ENCODE peak calls at places on chromosomes 13 and 19, in four cellular contexts. K is prostate gland, I is ovary, R is breast epithelium. L is an unnamed sample.

GRCh38 chr13:23615677-23616076 is 45.5 kb downstream of the TNFRSF19 start:
- DNase-seq in K (no peak), I (no peak), R (no peak), L (no peak)

GRCh38 chr19:5078179-5078578 is 109.3 kb downstream of the KDM4B start:
- DNase-seq in K (no peak), I (no peak), R (no peak), L (no peak)

GRCh38 chr13:51222510-51223283 is 499 bp downstream of the FAM124A start:
- DNase-seq in K (no peak), I (no peak), R (no peak), L (no peak)

GRCh38 chr13:110759710-110760109 is 46.2 kb downstream of the ING1 start:
- DNase-seq in K (no peak), I (no peak), R (no peak), L (no peak)

GRCh38 chr19:588093-588742 is 1.5 kb upstream of the HCN2 start:
- DNase-seq in K (peak; percentile 70), I (peak; percentile 68), R (peak; percentile 84), L (peak; percentile 51)

GRCh38 chr19:46975918-46976782 is 43.5 kb upstream of the NPAS1 start:
- DNase-seq in K (peak; percentile 95), I (peak; percentile 96), R (peak; percentile 84), L (peak; percentile 99)

GRCh38 chr19:50624949-50625600 is 14.6 kb downstream of the SYT3 start:
- DNase-seq in K (no peak), I (no peak), R (no peak), L (no peak)

GRCh38 chr19:8576273-8576993 is 809 bp downstream of the MYO1F start:
- DNase-seq in K (no peak), I (no peak), R (no peak), L (no peak)

GRCh38 chr13:112728375-112729126 is 38.7 kb downstream of the ATP11A start:
- DNase-seq in K (no peak), I (peak; percentile 12), R (no peak), L (no peak)

GRCh38 chr19:36013280-36014028 is 559 bp downstream of the ALKBH6 start:
- DNase-seq in K (no peak), I (peak; percentile 48), R (no peak), L (no peak)

GRCh38 chr19:36010402-36010801 is 1.8 kb upstream of the SYNE4 start:
- DNase-seq in K (no peak), I (peak; percentile 46), R (no peak), L (no peak)

GRCh38 chr19:36009633-36010379 is 1.2 kb upstream of the SYNE4 start:
- DNase-seq in K (no peak), I (no peak), R (no peak), L (no peak)

GRCh38 chr19:36019061-36019670 is 5.2 kb upstream of the ALKBH6 start:
- DNase-seq in K (no peak), I (no peak), R (no peak), L (no peak)

GRCh38 chr19:36014029-36014924 is at the start of gene ALKBH6:
- DNase-seq in K (peak; percentile 99), I (peak; percentile 100), R (peak; percentile 100), L (peak; percentile 100)
- TF ChIP-seq POLR2A in K (peak; percentile 54), I (peak; percentile 27), R (no peak), L (no peak)

GRCh38 chr13:106537521-106537920 is 2.1 kb upstream of the EFNB2 start:
- DNase-seq in K (no peak), I (no peak), R (no peak), L (no peak)
- H3K27me3 ChIP-seq in K (no peaks in the 10 kb centered on the region), I (no peaks in the 10 kb centered on the region), R (no peaks in the 10 kb centered on the region), L (no peaks in the 10 kb centered on the region)

DNA sequence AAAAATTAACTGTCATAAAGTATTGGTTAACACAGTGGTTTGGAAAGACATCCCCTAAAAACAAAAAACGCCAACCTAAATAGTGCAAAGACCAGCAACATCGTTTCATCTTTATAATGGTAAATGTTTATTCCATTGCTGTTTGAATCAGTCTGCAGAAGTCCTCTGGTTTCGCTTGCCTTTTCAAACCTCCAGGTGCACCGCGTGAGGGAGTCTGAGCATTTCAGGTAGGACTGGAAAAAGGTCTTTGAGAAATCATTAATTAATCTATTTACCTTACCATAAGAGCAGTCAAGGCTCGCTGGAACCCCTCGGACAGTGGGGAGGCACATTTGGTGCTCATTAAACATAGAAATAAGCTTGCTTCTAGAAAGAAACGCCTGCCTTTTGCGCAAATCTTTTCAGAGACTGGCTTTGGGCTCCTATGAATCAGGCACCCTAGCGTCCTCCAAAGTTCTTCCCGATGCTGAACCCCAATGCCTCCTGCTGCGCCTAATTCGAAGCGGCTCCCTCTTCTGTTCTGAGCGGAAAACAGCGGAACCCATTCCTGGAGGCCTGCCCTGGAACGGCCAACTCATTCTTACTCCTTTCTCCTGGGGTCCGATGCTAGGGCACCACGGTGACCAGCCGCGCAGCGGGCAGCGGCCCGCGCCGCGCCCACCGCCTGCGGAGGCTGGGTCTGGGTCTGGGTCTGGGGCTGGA is 942 bp upstream of the MTUS2 start:
- DNase-seq in K (no peak), I (no peak), R (no peak), L (peak; percentile 19)
- TF ChIP-seq CTCF in K (no peak), I (no peak), R (no peak), L (no peak)

GRCh38 chr19:28502879-28503734 is 709.8 kb downstream of the UQCRFS1 start:
- DNase-seq in K (no peak), I (no peak), R (no peak), L (no peak)
- TF ChIP-seq POLR2A in K (no peak), I (no peak), R (no peak), L (no peak)

GRCh38 chr19:41922220-41922576 is 6.1 kb downstream of the ERFL start:
- DNase-seq in K (no peak), I (no peak), R (no peak), L (no peak)

GRCh38 chr19:41923045-41923788 is 5.0 kb downstream of the ERFL start:
- DNase-seq in K (no peak), I (no peak), R (no peak), L (no peak)

GRCh38 chr19:41920878-41921277 is 7.4 kb downstream of the ERFL start:
- DNase-seq in K (no peak), I (no peak), R (no peak), L (no peak)

GRCh38 chr19:41921280-41922219 is 6.7 kb downstream of the ERFL start:
- DNase-seq in K (no peak), I (no peak), R (no peak), L (no peak)

GRCh38 chr19:41922585-41922984 is 5.7 kb downstream of the ERFL start:
- DNase-seq in K (no peak), I (peak; percentile 26), R (no peak), L (no peak)
- H3K27me3 ChIP-seq in K (peaks cover 9% of the 10 kb centered on the region), I (no peaks in the 10 kb centered on the region), R (peaks cover 6% of the 10 kb centered on the region), L (peaks cover 16% of the 10 kb centered on the region)

GRCh38 chr19:12838182-12838890 is at the start of gene MAST1:
- DNase-seq in K (no peak), I (no peak), R (no peak), L (peak; percentile 15)

GRCh38 chr19:12841094-12841493 is 2.8 kb downstream of the MAST1 start:
- DNase-seq in K (no peak), I (no peak), R (no peak), L (no peak)

GRCh38 chr19:12837225-12837624 is 1.1 kb upstream of the MAST1 start:
- DNase-seq in K (no peak), I (no peak), R (no peak), L (no peak)

GRCh38 chr19:12840091-12841079 is 2.1 kb downstream of the MAST1 start:
- DNase-seq in K (peak; percentile 46), I (peak; percentile 70), R (no peak), L (peak; percentile 39)

DNA sequence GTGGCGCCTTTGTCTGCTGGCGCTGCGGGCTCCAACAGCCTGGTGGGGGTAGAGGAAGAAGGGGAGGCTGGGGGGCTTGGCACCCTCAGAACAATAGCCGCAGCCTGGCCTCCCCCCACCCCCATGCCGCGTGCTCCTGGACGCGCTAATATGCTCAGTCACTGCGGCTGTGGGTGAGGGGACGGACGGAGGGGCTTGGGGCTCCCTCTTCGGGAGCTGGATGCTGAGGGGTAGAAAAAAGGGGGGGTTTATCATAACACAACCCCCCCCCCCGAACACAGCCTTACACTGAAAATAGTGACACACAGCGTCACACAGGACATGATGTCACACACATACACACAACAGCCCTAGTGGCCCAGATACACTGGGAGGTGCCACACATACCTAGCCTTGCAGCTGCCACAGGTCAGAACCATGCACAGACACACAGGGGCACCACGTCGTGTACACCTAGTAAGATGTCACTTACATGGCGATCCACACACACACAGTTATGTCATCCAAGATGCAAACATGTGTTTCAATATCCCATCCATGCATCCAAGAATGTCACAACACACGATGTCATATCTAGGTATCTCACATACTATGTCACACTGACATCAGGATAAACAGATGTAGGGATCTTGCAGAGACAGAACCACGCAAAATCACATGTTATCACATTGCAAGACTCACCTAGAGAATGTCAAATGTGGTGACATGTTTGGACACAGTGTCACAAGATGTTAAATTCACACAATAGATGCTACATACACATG is 760 bp downstream of the MAST1 start:
- DNase-seq in K (no peak), I (no peak), R (no peak), L (no peak)
- TF ChIP-seq CTCF in K (no peak), I (no peak), R (no peak), L (no peak)

GRCh38 chr13:21777813-21778212 is 106.9 kb downstream of the FGF9 start:
- DNase-seq in K (no peak), I (no peak), R (no peak), L (no peak)

GRCh38 chr13:21777166-21777565 is 106.3 kb downstream of the FGF9 start:
- DNase-seq in K (no peak), I (no peak), R (no peak), L (no peak)
- TF ChIP-seq POLR2A in K (no peak), I (no peak), R (no peak), L (no peak)

GRCh38 chr19:41850381-41850780 is 5.5 kb downstream of the DMRTC2 start:
- DNase-seq in K (no peak), I (no peak), R (no peak), L (no peak)
- H3K27me3 ChIP-seq in K (no peaks in the 10 kb centered on the region), I (no peaks in the 10 kb centered on the region), R (no peaks in the 10 kb centered on the region), L (no peaks in the 10 kb centered on the region)